ENCODE peak calls at places on chromosomes 16 and 17, in six cellular contexts. S is Peyer's patch, I is lower leg skin, J is Karpas-422, E is mesendoderm, A is fibroblast of the aortic adventitia. M is an unnamed sample.

GRCh38 chr17:72120878-72121163 is at the start of gene SOX9:
- DNase-seq in S (peak), I (peak), J (peak), E (peak), A (peak), M (peak)

GRCh38 chr17:8408371-8408770 is 10.7 kb upstream of the RNF222 start:
- DNase-seq in S (peak), I (peak), J (no peak), E (peak), A (no peak), M (no peak)

GRCh38 chr16:86604436-86605220 is 26.3 kb downstream of the FOXL1 start:
- DNase-seq in S (no peak), I (peak), J (no peak), E (no peak), A (no peak), M (peak)

GRCh38 chr17:2253768-2254406 is 49.7 kb downstream of the SMG6 start:
- DNase-seq in S (no peak), I (no peak), J (no peak), E (no peak), A (no peak), M (no peak)

GRCh38 chr17:77999413-78000173 is 41.1 kb downstream of the TNRC6C start:
- DNase-seq in S (no peak), I (no peak), J (no peak), E (peak), A (peak), M (no peak)

GRCh38 chr16:16148755-16149154 is 74.5 kb downstream of the ABCC6 start:
- DNase-seq in S (no peak), I (no peak), J (no peak), E (peak), A (no peak), M (no peak)

GRCh38 chr16:74034862-74035261 is 261.8 kb upstream of the PSMD7 start:
- DNase-seq in S (no peak), I (no peak), J (peak), E (peak), A (peak), M (peak)

GRCh38 chr17:9177212-9177611 is 155.9 kb downstream of the NTN1 start:
- DNase-seq in S (no peak), I (no peak), J (peak), E (no peak), A (peak), M (no peak)

GRCh38 chr17:39926588-39927100 is 757 bp downstream of the ORMDL3 start:
- DNase-seq in S (peak), I (no peak), J (peak), E (peak), A (peak), M (peak)

DNA sequence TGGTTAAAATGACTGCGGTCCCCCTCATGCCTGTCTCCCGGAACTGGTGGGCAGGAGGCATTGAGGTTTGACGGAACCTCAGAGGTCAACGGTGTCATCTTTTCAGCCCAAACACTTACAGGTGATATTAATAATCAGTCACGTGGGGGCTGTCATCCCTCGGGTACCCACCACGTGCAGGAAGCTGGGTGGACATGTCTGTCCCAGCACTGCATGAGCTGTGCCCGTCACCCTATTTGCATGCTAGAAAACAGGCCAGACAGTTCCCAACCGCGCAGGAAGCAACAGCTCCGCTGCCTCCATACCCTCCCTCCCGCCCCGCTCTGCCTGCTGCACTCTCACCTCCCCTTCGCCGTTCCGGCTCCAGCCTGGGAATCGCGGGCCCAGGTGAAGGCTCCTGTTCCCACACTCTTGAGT is 1.4 kb downstream of the SYNGR3 start:
- DNase-seq in S (no peak), I (no peak), J (peak), E (no peak), A (no peak), M (no peak)
- H3K4me3 ChIP-seq in S (peak), I (no peak), J (peak), E (no peak), A (no peak), M (peak)

GRCh38 chr17:80981929-80982425 is 9.7 kb upstream of the CHMP6 start:
- DNase-seq in S (no peak), I (no peak), J (no peak), E (no peak), A (no peak), M (no peak)

GRCh38 chr17:80982426-80982974 is 9.1 kb upstream of the CHMP6 start:
- DNase-seq in S (no peak), I (no peak), J (no peak), E (no peak), A (no peak), M (no peak)

GRCh38 chr17:80980397-80981061 is 11.1 kb upstream of the CHMP6 start:
- DNase-seq in S (no peak), I (no peak), J (no peak), E (peak), A (peak), M (no peak)

GRCh38 chr17:80979547-80980378 is 11.9 kb upstream of the CHMP6 start:
- DNase-seq in S (no peak), I (no peak), J (no peak), E (no peak), A (no peak), M (no peak)

DNA sequence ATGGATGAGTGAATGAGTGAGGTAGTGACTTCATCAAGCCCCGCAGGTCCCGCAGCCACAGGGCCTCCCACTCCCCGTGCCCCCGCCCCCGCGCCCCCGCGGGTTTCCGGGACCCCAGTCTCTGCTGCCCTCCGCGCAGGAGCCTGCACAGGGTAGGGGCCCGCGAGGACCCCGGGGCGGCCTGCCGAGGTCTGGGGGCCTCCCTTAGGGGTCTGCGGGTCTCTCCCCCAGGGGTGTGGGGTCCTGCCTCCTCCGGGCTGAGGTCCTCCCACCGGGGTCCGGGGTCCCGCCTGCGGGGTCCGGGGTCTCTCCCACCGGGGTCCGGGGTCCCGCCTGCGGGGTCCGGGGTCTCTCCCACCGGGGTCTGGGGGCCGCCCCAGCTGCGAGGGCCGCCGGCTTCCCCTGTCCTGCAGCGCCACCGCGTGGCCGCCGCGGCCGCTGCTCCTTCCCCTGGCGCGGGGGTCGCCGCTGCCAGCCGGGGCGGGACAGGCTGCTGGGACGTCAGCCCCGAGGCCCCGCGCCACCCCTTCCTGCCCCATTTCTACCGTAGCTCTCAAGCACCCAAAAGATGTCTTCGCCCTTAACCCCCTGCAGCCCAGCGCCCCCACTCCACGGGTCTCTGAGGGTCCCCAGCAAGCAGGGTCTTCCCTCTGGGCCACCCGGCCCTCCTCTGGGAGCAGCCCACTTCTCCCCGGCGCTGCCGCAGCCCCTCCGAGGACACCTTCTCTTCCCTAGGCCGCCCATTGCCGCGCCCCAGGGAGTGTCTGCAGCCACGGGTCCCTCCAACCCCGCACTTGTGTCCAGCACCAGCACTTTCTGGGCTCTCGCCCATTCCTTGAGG is 10.4 kb upstream of the CHMP6 start:
- DNase-seq in S (no peak), I (no peak), J (peak), E (peak), A (no peak), M (no peak)
- H3K4me3 ChIP-seq in S (peak), I (no peak), J (no peak), E (no peak), A (no peak), M (peak)

DNA sequence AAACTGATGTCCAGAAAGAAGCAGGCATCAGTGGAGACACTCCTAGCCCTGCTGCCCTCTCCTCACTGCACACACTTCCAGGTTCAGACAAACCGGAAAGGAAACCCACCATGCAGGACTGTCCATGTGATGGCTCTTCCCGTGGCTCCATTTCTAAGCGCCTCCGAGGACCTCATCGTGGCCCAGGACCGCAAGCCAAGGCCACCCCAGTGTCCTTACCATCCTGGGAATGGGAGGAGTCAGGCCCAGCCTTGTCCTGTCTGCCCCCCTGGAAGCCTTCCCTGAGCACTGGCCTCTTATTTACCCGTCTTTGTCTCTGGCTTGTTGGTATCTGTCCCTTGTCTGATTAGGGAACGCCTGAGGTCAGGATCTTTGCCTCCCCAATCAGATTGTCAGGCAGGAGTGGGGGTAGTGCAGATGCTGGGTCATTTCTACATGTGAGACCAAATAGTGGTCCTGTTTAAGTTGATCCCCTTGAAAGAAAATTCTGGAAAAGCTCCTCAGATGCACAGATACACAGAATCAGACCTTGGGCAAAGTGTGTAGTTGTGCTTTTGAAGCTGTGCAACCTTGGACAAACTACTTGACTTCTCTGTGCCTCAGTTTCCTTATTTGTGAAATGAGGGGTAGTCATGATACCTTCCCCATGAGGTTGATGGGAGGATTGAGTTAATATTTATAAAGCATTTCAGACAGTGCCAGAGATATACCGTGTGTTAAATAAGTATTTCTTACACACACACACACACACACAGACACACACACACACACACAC is 744 bp downstream of the TAC4 start:
- DNase-seq in S (no peak), I (no peak), J (no peak), E (no peak), A (no peak), M (no peak)
- H3K4me3 ChIP-seq in S (no peak), I (no peak), J (no peak), E (no peak), A (no peak), M (no peak)

DNA sequence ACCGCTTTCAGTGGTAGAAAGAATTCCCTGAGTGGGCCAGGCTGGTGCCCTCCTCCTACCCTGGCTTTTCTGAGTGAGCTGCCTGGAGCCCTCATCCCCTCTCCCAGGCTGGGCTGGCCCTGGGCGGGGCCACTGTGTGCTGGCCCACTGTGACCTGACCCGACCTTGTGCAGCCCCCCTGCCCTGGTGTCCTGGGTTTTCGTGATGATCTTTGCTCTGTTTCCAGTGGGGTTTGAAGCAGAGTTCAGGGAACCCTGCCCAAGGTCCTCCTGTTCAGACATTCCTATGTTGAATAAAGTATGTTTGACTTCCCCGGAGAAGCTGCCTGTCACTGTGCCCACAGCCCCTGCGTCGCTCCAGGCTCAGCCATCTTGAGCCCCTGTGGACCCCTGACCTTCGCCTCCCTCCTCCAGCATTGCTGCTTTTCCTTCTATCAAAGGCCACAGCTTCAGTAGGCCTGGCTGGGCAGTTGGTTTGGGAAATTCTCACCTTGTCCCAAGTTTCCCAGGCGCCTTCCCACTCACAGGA is 13.7 kb upstream of the NAGLU start:
- DNase-seq in S (no peak), I (no peak), J (no peak), E (no peak), A (no peak), M (no peak)
- H3K4me3 ChIP-seq in S (no peak), I (no peak), J (no peak), E (no peak), A (no peak), M (no peak)